ENCODE peak calls at places on chromosomes 11 and 22, in seven cellular contexts. One of them, this sample, is unnamed.

GRCh38 chr22:20094158-20094807 is 14.2 kb downstream of the DGCR8 start:
- DNase-seq in mesendoderm: no peak
- DNase-seq in H9: no peak
- DNase-seq in IMR-90: no peak
- DNase-seq in H1: no peak
- DNase-seq in mesenchymal stem cell: no peak
- DNase-seq in neuronal stem cell: no peak
- DNase-seq in this sample: no peak

GRCh38 chr11:129853508-129854228 is 38.0 kb downstream of the TMEM45B start:
- DNase-seq in H9: no peak
- DNase-seq in mesenchymal stem cell: peak; percentile 24
- DNase-seq in neuronal stem cell: no peak
- DNase-seq in IMR-90: peak; percentile 49
- DNase-seq in mesendoderm: no peak
- DNase-seq in H1: no peak
- DNase-seq in this sample: peak; percentile 19

GRCh38 chr11:110883266-110883665 is 171.0 kb upstream of the ARHGAP20 start:
- DNase-seq in IMR-90: peak; percentile 32
- DNase-seq in H1: no peak
- DNase-seq in neuronal stem cell: no peak
- DNase-seq in H9: no peak
- DNase-seq in mesenchymal stem cell: no peak
- DNase-seq in mesendoderm: no peak
- DNase-seq in this sample: no peak

GRCh38 chr11:130071211-130071712 is 1.6 kb downstream of the APLP2 start:
- DNase-seq in H9: no peak
- DNase-seq in neuronal stem cell: no peak
- DNase-seq in H1: no peak
- DNase-seq in mesenchymal stem cell: peak; percentile 18
- DNase-seq in mesendoderm: no peak
- DNase-seq in IMR-90: peak; percentile 35
- DNase-seq in this sample: no peak

GRCh38 chr11:2305140-2305861 is 3.5 kb downstream of the TSPAN32 start:
- DNase-seq in neuronal stem cell: peak; percentile 76
- DNase-seq in IMR-90: peak; percentile 58
- DNase-seq in H9: peak; percentile 85
- DNase-seq in mesendoderm: peak; percentile 69
- DNase-seq in H1: peak; percentile 38
- DNase-seq in mesenchymal stem cell: peak; percentile 71
- DNase-seq in this sample: peak; percentile 58

GRCh38 chr11:118088531-118088930 is 1.8 kb upstream of the SMIM35 start:
- DNase-seq in mesenchymal stem cell: no peak
- DNase-seq in H9: no peak
- DNase-seq in neuronal stem cell: no peak
- DNase-seq in IMR-90: no peak
- DNase-seq in mesendoderm: no peak
- DNase-seq in H1: no peak
- DNase-seq in this sample: peak; percentile 9

GRCh38 chr11:129613076-129613475 is 202.6 kb upstream of the TMEM45B start:
- DNase-seq in mesendoderm: peak; percentile 6
- DNase-seq in H9: no peak
- DNase-seq in mesenchymal stem cell: peak; percentile 45
- DNase-seq in IMR-90: no peak
- DNase-seq in H1: no peak
- DNase-seq in neuronal stem cell: no peak
- DNase-seq in this sample: no peak

GRCh38 chr22:22712092-22712658 is 67.8 kb downstream of the GGTLC2 start:
- DNase-seq in H1: no peak
- DNase-seq in mesendoderm: no peak
- DNase-seq in neuronal stem cell: no peak
- DNase-seq in H9: no peak
- DNase-seq in mesenchymal stem cell: no peak
- DNase-seq in IMR-90: no peak
- DNase-seq in this sample: no peak

GRCh38 chr11:64207247-64208085 is 945 bp downstream of the FERMT3 start:
- DNase-seq in H9: no peak
- DNase-seq in H1: no peak
- DNase-seq in mesendoderm: peak; percentile 77
- DNase-seq in IMR-90: peak; percentile 78
- DNase-seq in neuronal stem cell: no peak
- DNase-seq in mesenchymal stem cell: peak; percentile 81
- DNase-seq in this sample: no peak

GRCh38 chr11:133834399-133835257 is 10.7 kb downstream of the SPATA19 start:
- DNase-seq in neuronal stem cell: no peak
- DNase-seq in IMR-90: no peak
- DNase-seq in H9: no peak
- DNase-seq in H1: no peak
- DNase-seq in mesendoderm: no peak
- DNase-seq in mesenchymal stem cell: no peak
- DNase-seq in this sample: no peak

GRCh38 chr11:5600374-5600851 is 4.0 kb downstream of the TRIM6 start:
- DNase-seq in mesenchymal stem cell: peak; percentile 91
- DNase-seq in H9: peak; percentile 81
- DNase-seq in neuronal stem cell: peak; percentile 55
- DNase-seq in IMR-90: peak; percentile 90
- DNase-seq in H1: peak; percentile 66
- DNase-seq in mesendoderm: peak; percentile 95
- DNase-seq in this sample: peak; percentile 92

GRCh38 chr22:47063606-47064005 is 301.2 kb downstream of the TBC1D22A start:
- DNase-seq in IMR-90: no peak
- DNase-seq in H9: peak; percentile 17
- DNase-seq in mesendoderm: no peak
- DNase-seq in neuronal stem cell: no peak
- DNase-seq in mesenchymal stem cell: no peak
- DNase-seq in H1: no peak
- DNase-seq in this sample: no peak
- H2BK120ac ChIP-seq in IMR-90: no peak overlapping the region
- H2BK120ac ChIP-seq in H9: no peak overlapping the region
- H2BK120ac ChIP-seq in mesendoderm: no peak overlapping the region
- H2BK120ac ChIP-seq in neuronal stem cell: no peak overlapping the region
- H2BK120ac ChIP-seq in mesenchymal stem cell: no peak overlapping the region
- H2BK120ac ChIP-seq in H1: no peak overlapping the region
- H2BK120ac ChIP-seq in this sample: no peak overlapping the region

DNA sequence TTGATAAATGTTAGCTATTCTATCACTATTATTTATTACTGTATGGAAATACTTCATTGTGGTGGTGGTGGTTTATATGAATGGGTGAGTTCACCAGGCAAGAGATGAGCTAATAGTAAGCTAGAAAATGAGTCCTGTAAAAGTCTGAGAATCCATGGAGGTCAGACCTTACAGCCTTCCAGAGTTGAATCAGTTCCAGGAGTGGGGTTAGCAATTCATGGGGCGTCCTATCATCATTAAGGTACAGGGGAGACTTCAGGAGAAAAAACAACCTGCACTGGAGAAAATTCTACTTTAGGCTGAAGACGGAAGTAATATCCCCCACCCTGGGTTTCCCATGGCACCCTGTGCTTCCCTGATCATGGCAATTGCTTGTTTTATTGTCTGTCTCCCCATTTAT is 6.5 kb downstream of the SYT13 start:
- DNase-seq in mesendoderm: no peak
- DNase-seq in neuronal stem cell: no peak
- DNase-seq in IMR-90: no peak
- DNase-seq in H1: no peak
- DNase-seq in H9: no peak
- DNase-seq in mesenchymal stem cell: no peak
- DNase-seq in this sample: no peak
- H2BK120ac ChIP-seq in mesendoderm: no peak overlapping the region
- H2BK120ac ChIP-seq in neuronal stem cell: no peak overlapping the region
- H2BK120ac ChIP-seq in IMR-90: no peak overlapping the region
- H2BK120ac ChIP-seq in H1: no peak overlapping the region
- H2BK120ac ChIP-seq in H9: no peak overlapping the region
- H2BK120ac ChIP-seq in mesenchymal stem cell: no peak overlapping the region
- H2BK120ac ChIP-seq in this sample: no peak overlapping the region

GRCh38 chr22:17823226-17823625 is 49.0 kb upstream of the BID start:
- DNase-seq in mesendoderm: no peak
- DNase-seq in H9: no peak
- DNase-seq in mesenchymal stem cell: no peak
- DNase-seq in IMR-90: no peak
- DNase-seq in H1: no peak
- DNase-seq in neuronal stem cell: no peak
- DNase-seq in this sample: no peak

GRCh38 chr22:17826151-17826550 is 51.9 kb upstream of the BID start:
- DNase-seq in mesenchymal stem cell: no peak
- DNase-seq in mesendoderm: no peak
- DNase-seq in IMR-90: no peak
- DNase-seq in neuronal stem cell: no peak
- DNase-seq in H9: no peak
- DNase-seq in H1: no peak
- DNase-seq in this sample: peak; percentile 85

GRCh38 chr22:17824452-17824851 is 50.2 kb upstream of the BID start:
- DNase-seq in mesendoderm: no peak
- DNase-seq in IMR-90: no peak
- DNase-seq in mesenchymal stem cell: no peak
- DNase-seq in H9: no peak
- DNase-seq in neuronal stem cell: no peak
- DNase-seq in H1: no peak
- DNase-seq in this sample: no peak

GRCh38 chr22:17822087-17822486 is 47.8 kb upstream of the BID start:
- DNase-seq in neuronal stem cell: no peak
- DNase-seq in IMR-90: no peak
- DNase-seq in H1: no peak
- DNase-seq in mesenchymal stem cell: no peak
- DNase-seq in mesendoderm: no peak
- DNase-seq in H9: no peak
- DNase-seq in this sample: no peak

DNA sequence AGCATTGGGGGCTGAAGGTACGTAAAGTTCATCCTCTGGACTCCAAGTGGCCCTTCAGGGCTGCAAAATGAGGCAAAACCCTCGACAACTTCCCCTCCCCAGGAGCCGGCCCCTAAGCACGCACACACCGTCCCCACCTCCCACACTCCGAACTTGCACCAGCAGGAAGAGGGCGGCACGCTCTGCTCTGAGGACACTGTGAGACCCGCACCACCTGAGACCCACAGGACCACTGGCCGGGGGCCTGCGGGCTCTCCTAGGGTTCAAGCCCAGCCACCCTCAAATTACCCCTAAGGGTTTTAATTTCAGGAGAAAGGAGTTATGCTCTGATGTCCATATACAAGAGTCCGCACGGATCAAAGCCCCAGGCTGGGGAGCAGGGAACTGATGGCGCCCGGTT is 49.7 kb upstream of the BID start:
- DNase-seq in neuronal stem cell: no peak
- DNase-seq in H9: no peak
- DNase-seq in mesenchymal stem cell: no peak
- DNase-seq in H1: no peak
- DNase-seq in IMR-90: no peak
- DNase-seq in mesendoderm: no peak
- DNase-seq in this sample: no peak
- H2BK120ac ChIP-seq in neuronal stem cell: no peak overlapping the region
- H2BK120ac ChIP-seq in H9: no peak overlapping the region
- H2BK120ac ChIP-seq in mesenchymal stem cell: no peak overlapping the region
- H2BK120ac ChIP-seq in H1: no peak overlapping the region
- H2BK120ac ChIP-seq in IMR-90: no peak overlapping the region
- H2BK120ac ChIP-seq in mesendoderm: no peak overlapping the region
- H2BK120ac ChIP-seq in this sample: no peak overlapping the region

GRCh38 chr22:48268771-48269552 is 1506.5 kb downstream of the TBC1D22A start:
- DNase-seq in H1: no peak
- DNase-seq in IMR-90: no peak
- DNase-seq in mesenchymal stem cell: no peak
- DNase-seq in H9: no peak
- DNase-seq in mesendoderm: no peak
- DNase-seq in neuronal stem cell: no peak
- DNase-seq in this sample: no peak
- H2BK120ac ChIP-seq in H1: no peak overlapping the region
- H2BK120ac ChIP-seq in IMR-90: no peak overlapping the region
- H2BK120ac ChIP-seq in mesenchymal stem cell: no peak overlapping the region
- H2BK120ac ChIP-seq in H9: no peak overlapping the region
- H2BK120ac ChIP-seq in mesendoderm: no peak overlapping the region
- H2BK120ac ChIP-seq in neuronal stem cell: no peak overlapping the region
- H2BK120ac ChIP-seq in this sample: no peak overlapping the region